ENCODE peak calls at places on chromosomes 6 and 20, in four cellular contexts. F is heart left ventricle, I is uterus, V is cardiac muscle cell. E is an unnamed sample.

GRCh38 chr6:32785781-32786533 is 22.6 kb upstream of the HLA-DQB2 start:
- DNase-seq in F (peak; percentile 38), I (no peak), V (peak; percentile 66), E (peak; percentile 72)

GRCh38 chr20:40265872-40266533 is 423.0 kb downstream of the MAFB start:
- DNase-seq in F (no peak), I (no peak), V (peak; percentile 45), E (peak; percentile 59)

GRCh38 chr20:33808388-33808787 is 2.8 kb upstream of the CHMP4B start:
- DNase-seq in F (no peak), I (no peak), V (no peak), E (no peak)

GRCh38 chr6:15881150-15881549 is 218.3 kb upstream of the DTNBP1 start:
- DNase-seq in F (peak; percentile 26), I (no peak), V (no peak), E (no peak)

GRCh38 chr20:46022411-46023147 is 6.4 kb upstream of the SLC12A5 start:
- DNase-seq in F (peak; percentile 49), I (peak; percentile 42), V (peak; percentile 72), E (peak; percentile 46)

GRCh38 chr6:80605165-80605989 is 498.9 kb downstream of the BCKDHB start:
- DNase-seq in F (no peak), I (no peak), V (peak; percentile 66), E (peak; percentile 43)

GRCh38 chr6:43993881-43994523 is 133.2 kb downstream of the MRPL14 start:
- DNase-seq in F (no peak), I (peak; percentile 64), V (no peak), E (no peak)

GRCh38 chr20:2762578-2763131 is 37.8 kb downstream of the CPXM1 start:
- DNase-seq in F (no peak), I (no peak), V (no peak), E (no peak)

GRCh38 chr6:22925920-22926587 is 356.7 kb downstream of the HDGFL1 start:
- DNase-seq in F (no peak), I (no peak), V (no peak), E (no peak)

GRCh38 chr6:130252527-130253237 is 29.9 kb upstream of the SAMD3 start:
- DNase-seq in F (no peak), I (no peak), V (no peak), E (no peak)

GRCh38 chr20:5835870-5836269 is 85.7 kb downstream of the SHLD1 start:
- DNase-seq in F (no peak), I (no peak), V (no peak), E (no peak)

GRCh38 chr6:134178230-134179044 is 126.0 kb upstream of the SLC2A12 start:
- DNase-seq in F (peak; percentile 88), I (peak; percentile 72), V (peak; percentile 91), E (peak; percentile 96)

GRCh38 chr6:151143806-151144205 is 96.0 kb upstream of the AKAP12 start:
- DNase-seq in F (no peak), I (no peak), V (no peak), E (no peak)

GRCh38 chr6:133956413-133957049 is 3.5 kb downstream of the TBPL1 start:
- DNase-seq in F (no peak), I (no peak), V (no peak), E (no peak)

GRCh38 chr6:163404825-163405265 is 9.7 kb upstream of the QKI start:
- DNase-seq in F (peak; percentile 51), I (no peak), V (peak; percentile 35), E (no peak)

GRCh38 chr6:163730496-163731210 is 316.1 kb downstream of the QKI start:
- DNase-seq in F (no peak), I (no peak), V (peak; percentile 43), E (no peak)

GRCh38 chr6:111086685-111087084 is 618 bp upstream of the SLC16A10 start:
- DNase-seq in F (no peak), I (no peak), V (no peak), E (no peak)

GRCh38 chr6:121540210-121540609 is 104.8 kb downstream of the GJA1 start:
- DNase-seq in F (no peak), I (no peak), V (no peak), E (no peak)

GRCh38 chr20:32808438-32808837 is 11.3 kb upstream of the MAPRE1 start:
- DNase-seq in F (no peak), I (no peak), V (no peak), E (no peak)

GRCh38 chr6:23655502-23655901 is 470.5 kb upstream of the NRSN1 start:
- DNase-seq in F (no peak), I (no peak), V (no peak), E (no peak)

GRCh38 chr6:109241199-109241598 is 141.1 kb downstream of the CD164 start:
- DNase-seq in F (no peak), I (no peak), V (no peak), E (no peak)

GRCh38 chr6:30611856-30612194 is 5.2 kb downstream of the PPP1R10 start:
- DNase-seq in F (no peak), I (no peak), V (no peak), E (no peak)

GRCh38 chr6:16947461-16948159 is 154.2 kb upstream of the STMND1 start:
- DNase-seq in F (no peak), I (peak; percentile 24), V (peak; percentile 72), E (no peak)
- H3K27ac ChIP-seq in F (no peak overlapping the region), I (peak overlapping the region; percentile 9), V (peak overlapping the region; percentile 65), E (no peak overlapping the region)

GRCh38 chr6:128605961-128606360 is 85.6 kb upstream of the PTPRK start:
- DNase-seq in F (no peak), I (no peak), V (no peak), E (no peak)

GRCh38 chr6:128601060-128601459 is 80.7 kb upstream of the PTPRK start:
- DNase-seq in F (no peak), I (no peak), V (no peak), E (peak; percentile 1)

DNA sequence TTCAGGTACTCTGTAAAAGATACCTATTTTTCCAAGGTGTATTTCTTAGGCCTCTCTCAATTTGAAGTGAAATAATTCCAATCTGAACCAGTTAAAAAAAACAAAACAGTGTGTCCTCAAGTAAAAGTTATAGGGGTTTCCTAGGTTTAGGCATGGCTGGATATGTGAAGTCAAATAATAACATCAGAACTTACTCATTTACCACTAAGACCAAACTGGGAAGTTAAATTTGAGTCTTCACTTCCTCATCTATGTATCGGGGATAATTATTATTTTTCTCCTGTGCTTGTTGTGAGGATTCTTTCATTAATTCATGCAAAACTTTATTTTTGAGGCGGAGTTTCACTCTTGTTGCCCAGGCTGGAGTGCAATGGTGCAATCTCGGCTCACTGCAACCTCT is 86.2 kb upstream of the PTPRK start:
- DNase-seq in F (no peak), I (no peak), V (no peak), E (no peak)
- H3K27ac ChIP-seq in F (no peak overlapping the region), I (no peak overlapping the region), V (no peak overlapping the region), E (no peak overlapping the region)

GRCh38 chr6:378958-379366 is 12.6 kb upstream of the IRF4 start:
- DNase-seq in F (no peak), I (no peak), V (no peak), E (no peak)

GRCh38 chr6:378090-378957 is 13.2 kb upstream of the IRF4 start:
- DNase-seq in F (no peak), I (no peak), V (no peak), E (no peak)

GRCh38 chr6:380234-381218 is 11.0 kb upstream of the IRF4 start:
- DNase-seq in F (no peak), I (no peak), V (no peak), E (no peak)

GRCh38 chr6:381742-382461 is 9.7 kb upstream of the IRF4 start:
- DNase-seq in F (no peak), I (no peak), V (no peak), E (no peak)

GRCh38 chr6:379367-380181 is 12.0 kb upstream of the IRF4 start:
- DNase-seq in F (no peak), I (no peak), V (no peak), E (no peak)
- H3K27ac ChIP-seq in F (no peak overlapping the region), I (no peak overlapping the region), V (no peak overlapping the region), E (no peak overlapping the region)

GRCh38 chr20:62893700-62894099 is 32.1 kb upstream of the TCFL5 start:
- DNase-seq in F (no peak), I (no peak), V (no peak), E (no peak)
- H3K27ac ChIP-seq in F (no peak overlapping the region), I (no peak overlapping the region), V (no peak overlapping the region), E (no peak overlapping the region)

GRCh38 chr6:157726892-157727628 is 96.0 kb upstream of the SNX9 start:
- DNase-seq in F (peak; percentile 65), I (peak; percentile 83), V (no peak), E (peak; percentile 41)
- H3K27ac ChIP-seq in F (peak overlapping the region; percentile 69), I (peak overlapping the region; percentile 65), V (no peak overlapping the region), E (no peak overlapping the region)

GRCh38 chr6:170063431-170063830 is 227.4 kb downstream of the DLL1 start:
- DNase-seq in F (no peak), I (peak; percentile 5), V (no peak), E (no peak)

GRCh38 chr6:170062209-170062903 is 228.5 kb downstream of the DLL1 start:
- DNase-seq in F (no peak), I (peak; percentile 3), V (no peak), E (no peak)

GRCh38 chr6:170066679-170067078 is 224.2 kb downstream of the DLL1 start:
- DNase-seq in F (no peak), I (peak; percentile 2), V (no peak), E (no peak)

GRCh38 chr6:170063851-170064617 is 226.8 kb downstream of the DLL1 start:
- DNase-seq in F (no peak), I (peak; percentile 7), V (peak; percentile 44), E (no peak)

GRCh38 chr6:170062904-170063220 is 228.0 kb downstream of the DLL1 start:
- DNase-seq in F (no peak), I (peak; percentile 1), V (no peak), E (no peak)
- H3K27ac ChIP-seq in F (no peak overlapping the region), I (no peak overlapping the region), V (no peak overlapping the region), E (no peak overlapping the region)

DNA sequence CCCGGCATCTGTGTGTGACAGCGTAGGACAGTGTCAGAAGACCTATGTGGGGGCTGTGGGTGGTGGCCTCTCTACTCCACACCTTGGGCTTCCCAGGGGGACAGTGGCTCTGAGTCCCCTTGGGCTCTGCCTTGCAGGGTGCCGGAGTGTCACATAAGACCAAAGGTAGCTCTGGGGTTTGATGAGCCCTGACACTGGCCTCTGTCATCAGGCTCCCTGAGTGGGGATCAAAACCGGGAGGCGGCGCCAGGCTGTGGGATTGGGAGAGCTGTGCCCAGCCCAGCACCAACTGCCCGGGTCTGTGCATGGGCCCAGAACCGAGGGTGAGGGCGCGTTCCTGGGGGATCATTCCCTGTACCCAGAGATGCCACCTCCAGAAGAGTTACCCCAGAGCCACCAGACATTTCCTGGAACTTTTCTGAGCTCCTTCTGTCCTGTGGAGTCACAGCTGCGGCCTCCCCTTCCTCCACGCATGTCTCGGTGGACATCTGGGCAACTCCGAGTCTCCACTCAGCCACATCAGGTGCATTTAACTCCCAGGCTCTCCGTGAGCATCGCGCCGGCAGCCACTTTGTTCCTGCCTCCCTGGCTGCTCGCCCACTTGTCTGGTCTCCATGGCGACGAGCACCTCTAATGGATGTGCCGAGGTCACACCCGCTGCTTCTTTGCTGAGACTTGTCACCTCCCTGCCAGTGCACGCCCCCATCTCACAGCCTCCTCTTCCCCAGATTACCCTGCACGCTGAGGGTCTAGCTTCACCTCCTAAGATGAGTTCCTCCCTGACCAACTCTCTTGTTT is 94.7 kb downstream of the TMEM242 start:
- DNase-seq in F (no peak), I (no peak), V (no peak), E (no peak)
- H3K27ac ChIP-seq in F (no peak overlapping the region), I (no peak overlapping the region), V (no peak overlapping the region), E (no peak overlapping the region)

E was measured in small intestine.